ENCODE peak calls at places on chromosomes 12 and 14, in four cellular contexts. One of them, this sample, is unnamed.

GRCh38 chr12:125300249-125300648 is 235.0 kb downstream of the AACS start:
- DNase-seq in mucosa of gallbladder: no peak
- DNase-seq in ACHN: no peak
- DNase-seq in M059J: no peak
- DNase-seq in this sample: no peak

GRCh38 chr14:88952901-88953300 is 128.4 kb downstream of the TTC8 start:
- DNase-seq in M059J: no peak
- DNase-seq in mucosa of gallbladder: no peak
- DNase-seq in ACHN: no peak
- DNase-seq in this sample: no peak

GRCh38 chr12:97837401-97837800 is 374.8 kb downstream of the RMST start:
- DNase-seq in M059J: peak
- DNase-seq in ACHN: peak
- DNase-seq in mucosa of gallbladder: no peak
- DNase-seq in this sample: no peak

GRCh38 chr14:72636094-72636493 is 257.8 kb downstream of the DPF3 start:
- DNase-seq in mucosa of gallbladder: no peak
- DNase-seq in ACHN: no peak
- DNase-seq in M059J: no peak
- DNase-seq in this sample: no peak

GRCh38 chr12:117188961-117189724 is 1.1 kb downstream of the FBXO21 start:
- DNase-seq in ACHN: no peak
- DNase-seq in M059J: no peak
- DNase-seq in mucosa of gallbladder: peak
- DNase-seq in this sample: no peak

GRCh38 chr14:26598081-26598671 is 343 bp upstream of the NOVA1 start:
- DNase-seq in mucosa of gallbladder: peak
- DNase-seq in M059J: peak
- DNase-seq in ACHN: peak
- DNase-seq in this sample: peak

GRCh38 chr12:131135311-131135785 is 181.6 kb downstream of the ADGRD1 start:
- DNase-seq in mucosa of gallbladder: no peak
- DNase-seq in M059J: no peak
- DNase-seq in ACHN: no peak
- DNase-seq in this sample: no peak

GRCh38 chr12:47768323-47768811 is 4.7 kb upstream of the SLC48A1 start:
- DNase-seq in ACHN: peak
- DNase-seq in M059J: peak
- DNase-seq in mucosa of gallbladder: no peak
- DNase-seq in this sample: no peak

GRCh38 chr12:131057722-131058515 is 104.2 kb downstream of the ADGRD1 start:
- DNase-seq in M059J: no peak
- DNase-seq in mucosa of gallbladder: no peak
- DNase-seq in ACHN: no peak
- DNase-seq in this sample: no peak

This sample was measured in left colon.